ENCODE peak calls at places on chromosomes 2 and 18, in four cellular contexts. S is GM12878, O is HepG2, M is K562. D is an unnamed sample.

GRCh38 chr2:7655629-7656028 is 738.4 kb downstream of the RNF144A start:
- DNase-seq in S (no peak), O (no peak), M (no peak), D (no peak)

GRCh38 chr2:105399207-105399861 is 483 bp upstream of the FHL2 start:
- DNase-seq in O (no peak), M (no peak), S (no peak), D (no peak)

GRCh38 chr2:35503311-35503710 is 852.3 kb upstream of the CRIM1 start:
- DNase-seq in S (no peak), M (no peak), O (no peak), D (no peak)

GRCh38 chr2:199057936-199058335 is 399.8 kb downstream of the SATB2 start:
- DNase-seq in O (no peak), M (no peak), S (no peak), D (no peak)

GRCh38 chr2:218698885-218699284 is 11.8 kb upstream of the TTLL4 start:
- DNase-seq in S (no peak), M (no peak), O (no peak), D (no peak)

GRCh38 chr2:218959761-218960195 is 312 bp downstream of the CDK5R2 start:
- DNase-seq in M (no peak), S (no peak), O (no peak), D (no peak)

GRCh38 chr18:48831802-48832201 is 119.0 kb downstream of the SMAD7 start:
- DNase-seq in S (no peak), O (no peak), M (no peak), D (no peak)

GRCh38 chr2:193584001-193584400 is 1389.3 kb upstream of the TMEFF2 start:
- DNase-seq in M (no peak), O (peak), S (no peak), D (no peak)

GRCh38 chr2:177983183-177983788 is 89.3 kb downstream of the PDE11A start:
- DNase-seq in M (peak), O (peak), S (no peak), D (peak)
- TF ChIP-seq MYC in M (no peak), O (no peak), S (no peak), D (no peak)

GRCh38 chr2:9889812-9890261 is 46.6 kb downstream of the TAF1B start:
- DNase-seq in M (no peak), O (peak), S (no peak), D (no peak)
- TF ChIP-seq KDM1A in M (no peak), O (no peak), S (no peak), D (no peak)

GRCh38 chr2:39640681-39641080 is 25.0 kb upstream of the TMEM178A start:
- DNase-seq in M (no peak), O (no peak), S (no peak), D (no peak)
- TF ChIP-seq MYC in M (no peak), O (no peak), S (no peak), D (no peak)

GRCh38 chr2:191866675-191867506 is 20.0 kb upstream of the CAVIN2 start:
- DNase-seq in S (no peak), O (peak), M (peak), D (peak)
- TF ChIP-seq KDM1A in S (no peak), O (peak), M (peak), D (no peak)

GRCh38 chr2:240509667-240510512 is 47.9 kb downstream of the ANKMY1 start:
- DNase-seq in O (no peak), S (no peak), M (no peak), D (no peak)
- TF ChIP-seq MYC in O (no peak), S (no peak), M (no peak), D (no peak)